ENCODE peak calls at places on chromosomes 4 and X, in four cellular contexts. Y is fibroblast of lung, C is heart left ventricle, K is cardiac muscle cell. N is an unnamed sample.

GRCh38 chr4:102620697-102621497 is 119.7 kb downstream of the NFKB1 start:
- DNase-seq in Y (peak; percentile 73), C (no peak), K (peak; percentile 66), N (no peak)

GRCh38 chr4:125739760-125740159 is 425.0 kb downstream of the FAT4 start:
- DNase-seq in C (no peak), K (peak; percentile 15), Y (peak; percentile 28), N (no peak)

GRCh38 chr4:116180056-116180690 is 905.2 kb downstream of the TRAM1L1 start:
- DNase-seq in Y (peak; percentile 0), C (no peak), K (no peak), N (no peak)

GRCh38 chr4:1851575-1852415 is 4.2 kb downstream of the LETM1 start:
- DNase-seq in Y (no peak), C (no peak), K (no peak), N (no peak)

GRCh38 chrX:119177278-119177677 is 49.7 kb upstream of the KIAA1210 start:
- DNase-seq in Y (no peak), C (no peak), K (no peak), N (no peak)

GRCh38 chr4:47852121-47852520 is 14.3 kb upstream of the CORIN start:
- DNase-seq in Y (peak; percentile 87), C (no peak), K (no peak), N (no peak)

GRCh38 chr4:165532976-165533375 is 154.2 kb downstream of the CPE start:
- DNase-seq in Y (no peak), C (no peak), K (no peak), N (no peak)

GRCh38 chr4:55216871-55217635 is 91.7 kb upstream of the KDR start:
- DNase-seq in K (no peak), C (no peak), Y (no peak), N (no peak)

GRCh38 chr4:152972821-152973613 is 36.9 kb downstream of the FHDC1 start:
- DNase-seq in K (no peak), C (no peak), Y (peak; percentile 79), N (no peak)

GRCh38 chr4:159252491-159252890 is 149.6 kb downstream of the RAPGEF2 start:
- DNase-seq in C (no peak), Y (peak; percentile 31), K (peak; percentile 68), N (no peak)

GRCh38 chr4:27270435-27270834 is 409.8 kb downstream of the STIM2 start:
- DNase-seq in K (no peak), C (no peak), Y (no peak), N (no peak)

GRCh38 chr4:119035941-119036737 is 99.5 kb upstream of the MYOZ2 start:
- DNase-seq in Y (no peak), C (no peak), K (no peak), N (no peak)

GRCh38 chr4:145736241-145736831 is 56.4 kb downstream of the C4orf51 start:
- DNase-seq in K (peak; percentile 7), Y (peak; percentile 64), C (no peak), N (no peak)

GRCh38 chr4:141142423-141142822 is 9.2 kb upstream of the RNF150 start:
- DNase-seq in K (no peak), Y (no peak), C (no peak), N (no peak)

GRCh38 chr4:55020131-55020530 is 105.3 kb downstream of the KDR start:
- DNase-seq in Y (no peak), K (no peak), C (no peak), N (no peak)

GRCh38 chr4:104979083-104979760 is 167.5 kb upstream of the TET2 start:
- DNase-seq in K (no peak), Y (no peak), C (no peak), N (no peak)

GRCh38 chrX:10129229-10129628 is 27.5 kb upstream of the CLCN4 start:
- DNase-seq in C (no peak), K (no peak), Y (no peak), N (no peak)

GRCh38 chr4:1608821-1609500 is 75.2 kb downstream of the FAM53A start:
- DNase-seq in K (no peak), Y (no peak), C (peak; percentile 31), N (no peak)

GRCh38 chr4:118033148-118034060 is 882 bp upstream of the NDST3 start:
- DNase-seq in K (peak; percentile 66), Y (peak; percentile 57), C (peak; percentile 63), N (no peak)

GRCh38 chr4:48109413-48110263 is 24.4 kb downstream of the TXK start:
- DNase-seq in Y (peak; percentile 56), K (peak; percentile 64), C (no peak), N (no peak)

GRCh38 chr4:94897023-94897422 is 139.3 kb downstream of the BMPR1B start:
- DNase-seq in K (peak; percentile 73), Y (no peak), C (no peak), N (no peak)

GRCh38 chr4:185341841-185342240 is 53.9 kb downstream of the LRP2BP start:
- DNase-seq in Y (no peak), C (no peak), K (no peak), N (no peak)

GRCh38 chr4:143346208-143346607 is 9.5 kb downstream of the GAB1 start:
- DNase-seq in K (no peak), C (no peak), Y (no peak), N (no peak)

GRCh38 chrX:48649109-48649508 is 34.5 kb upstream of the WAS start:
- DNase-seq in Y (peak; percentile 24), C (no peak), K (no peak), N (no peak)

GRCh38 chr4:183288955-183289354 is 31.1 kb downstream of the CLDN22 start:
- DNase-seq in K (no peak), C (no peak), Y (no peak), N (no peak)

GRCh38 chr4:1241936-1242505 is 6.9 kb downstream of the CTBP1 start:
- DNase-seq in C (peak; percentile 55), K (no peak), Y (no peak), N (no peak)

DNA sequence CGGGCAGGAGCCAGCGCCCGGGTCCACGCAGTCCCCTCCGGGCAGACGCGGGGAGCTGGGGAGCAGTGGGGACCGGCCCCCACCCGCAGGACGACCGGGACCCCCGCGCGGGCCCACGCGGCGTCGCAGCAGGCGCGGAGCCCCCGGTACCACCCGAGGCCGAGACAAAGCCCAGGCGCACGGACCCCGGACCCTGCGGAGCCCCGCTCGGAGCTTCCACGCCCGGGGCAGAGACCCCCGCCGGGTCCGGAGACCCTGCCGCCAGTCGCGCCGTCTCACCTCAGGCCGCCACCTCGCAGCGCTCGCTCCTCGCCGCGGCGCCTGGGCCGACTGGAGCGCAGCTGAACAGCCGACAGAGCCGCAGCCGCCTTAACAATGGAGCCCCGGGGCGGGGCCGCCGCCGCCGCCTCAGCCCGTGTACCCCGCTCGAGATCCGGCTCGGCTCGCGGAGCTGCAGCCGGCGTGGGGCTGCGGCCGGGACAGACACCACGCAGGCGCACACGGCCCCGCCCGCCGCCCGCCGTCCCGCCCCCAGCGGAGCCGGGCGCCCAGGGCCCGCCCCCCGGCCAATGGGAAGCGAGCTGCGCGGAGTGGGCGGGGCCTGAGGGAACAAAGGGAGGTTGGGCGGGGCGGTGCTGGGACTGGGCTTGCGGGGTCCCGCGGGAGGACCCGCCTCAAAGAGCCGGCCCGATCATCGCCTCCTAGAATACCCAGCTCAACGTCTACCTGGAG is at the start of gene AFAP1:
- DNase-seq in Y (peak; percentile 80), K (peak; percentile 96), C (peak; percentile 95), N (peak; percentile 86)
- H3K27ac ChIP-seq in Y (peak within 1 kb of the TSS; percentile 79), K (peak within 1 kb of the TSS; percentile 84), C (peak within 1 kb of the TSS; percentile 39), N (peak within 1 kb of the TSS; percentile 31)

DNA sequence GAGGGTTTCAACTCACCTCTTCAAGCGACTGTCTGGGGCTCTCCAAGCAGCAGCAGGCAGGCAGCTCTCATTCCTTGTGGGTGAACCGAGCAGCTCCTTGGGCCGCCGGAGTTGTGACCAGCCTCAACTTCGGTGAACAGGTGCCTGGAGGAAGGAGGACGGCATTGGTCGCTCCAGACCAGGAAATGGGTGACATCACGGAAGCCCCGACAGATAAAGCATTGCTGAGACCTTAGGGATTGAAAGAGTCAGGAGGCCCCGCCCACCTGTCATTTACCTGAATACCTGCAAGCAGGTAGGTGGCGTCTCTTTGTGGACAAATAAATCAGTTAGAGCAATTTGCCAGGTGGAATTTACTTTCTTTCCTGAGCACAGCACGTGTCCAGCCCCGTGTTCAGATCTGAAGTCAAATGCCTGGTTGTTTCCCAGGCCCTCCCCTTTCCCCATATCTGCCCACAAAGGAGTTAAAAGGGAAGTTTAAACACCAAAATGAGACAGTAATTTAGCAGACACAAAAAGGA is at the start of gene LNX1:
- DNase-seq in C (no peak), K (peak; percentile 10), Y (no peak), N (no peak)
- H3K27ac ChIP-seq in C (no peak within 1 kb of the TSS), K (no peak within 1 kb of the TSS), Y (no peak within 1 kb of the TSS), N (no peak within 1 kb of the TSS)

GRCh38 chrX:40943093-40943641 is 142.1 kb upstream of the USP9X start:
- DNase-seq in K (no peak), Y (no peak), C (no peak), N (no peak)

GRCh38 chrX:40950546-40950945 is 134.7 kb upstream of the USP9X start:
- DNase-seq in Y (no peak), C (no peak), K (no peak), N (no peak)

GRCh38 chrX:40949071-40949470 is 136.2 kb upstream of the USP9X start:
- DNase-seq in K (no peak), Y (no peak), C (no peak), N (no peak)

GRCh38 chrX:40945366-40945713 is 139.9 kb upstream of the USP9X start:
- DNase-seq in C (no peak), K (no peak), Y (peak; percentile 90), N (no peak)

DNA sequence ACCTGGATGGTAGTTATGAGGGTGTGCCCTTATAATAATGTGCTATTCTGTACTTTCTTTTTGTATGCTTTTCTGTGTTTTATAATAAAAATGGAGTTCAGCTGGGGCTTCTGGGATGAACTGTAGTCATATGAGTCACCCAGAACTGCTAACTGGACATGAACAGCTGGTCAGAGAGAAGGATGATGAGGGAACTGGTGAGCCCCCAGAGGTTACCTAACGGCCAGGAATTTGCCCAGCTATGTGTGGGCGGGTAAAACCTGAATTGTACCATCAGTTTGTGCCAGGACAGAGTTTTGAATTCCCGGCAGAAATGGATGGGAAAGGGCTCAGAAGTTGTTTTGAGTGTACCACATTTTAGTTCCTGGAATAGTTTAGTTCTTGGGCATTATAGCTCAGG is 138.0 kb upstream of the USP9X start:
- DNase-seq in Y (peak; percentile 38), C (no peak), K (no peak), N (no peak)
- H3K27ac ChIP-seq in Y (no peak overlapping the region), C (no peak overlapping the region), K (no peak overlapping the region), N (no peak overlapping the region)

DNA sequence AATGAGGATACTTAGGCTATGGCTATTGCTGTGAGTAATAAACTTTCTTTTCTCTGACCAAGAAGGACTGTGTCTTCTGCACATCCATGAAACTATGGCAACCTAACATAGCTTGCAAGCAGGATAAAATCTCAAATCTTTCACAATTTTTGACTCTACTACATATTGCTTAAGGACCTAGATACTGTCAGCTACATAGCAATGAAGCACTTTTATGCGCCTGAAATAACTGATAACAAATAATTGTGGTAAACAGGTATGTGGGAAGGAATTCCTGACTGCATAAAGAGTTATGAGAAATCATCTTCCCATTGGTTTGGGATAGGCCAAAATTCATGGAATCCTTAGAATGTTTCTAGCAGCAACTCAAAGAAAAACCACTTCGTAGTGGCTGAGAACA is 41.2 kb upstream of the PDGFC start:
- DNase-seq in K (no peak), C (no peak), Y (no peak), N (no peak)
- H3K27ac ChIP-seq in K (no peak overlapping the region), C (no peak overlapping the region), Y (no peak overlapping the region), N (no peak overlapping the region)

GRCh38 chr4:29046166-29046565 is 1674.0 kb upstream of the PCDH7 start:
- DNase-seq in K (no peak), Y (peak; percentile 70), C (no peak), N (no peak)
- H3K27ac ChIP-seq in K (no peak overlapping the region), Y (peak overlapping the region; percentile 61), C (no peak overlapping the region), N (no peak overlapping the region)

GRCh38 chrX:106726485-106727437 is at the start of gene RNF128:
- DNase-seq in K (peak; percentile 71), Y (peak; percentile 13), C (no peak), N (no peak)
- H3K27ac ChIP-seq in K (no peak within 1 kb of the TSS), Y (no peak within 1 kb of the TSS), C (no peak within 1 kb of the TSS), N (no peak within 1 kb of the TSS)

GRCh38 chrX:49876750-49877149 is 2.5 kb upstream of the USP27X start:
- DNase-seq in C (no peak), K (peak; percentile 24), Y (peak; percentile 22), N (no peak)
- H3K27ac ChIP-seq in C (no peak overlapping the region), K (no peak overlapping the region), Y (no peak overlapping the region), N (no peak overlapping the region)

N was measured in CD8-positive, alpha-beta memory T cell.